ENCODE peak calls at places on chromosomes 3 and 15, in five cellular contexts. U is GM12878, I is K562, R is IMR-90, D is HepG2. F is an unnamed sample.

GRCh38 chr3:187736418-187736871 is 8.8 kb downstream of the BCL6 start:
- DNase-seq in U (no peak), I (no peak), R (peak), D (no peak), F (no peak)

GRCh38 chr3:141237701-141238521 is 6.3 kb downstream of the PXYLP1 start:
- DNase-seq in U (no peak), I (no peak), R (no peak), D (no peak), F (no peak)

GRCh38 chr3:94069242-94069813 is 6.5 kb downstream of the NSUN3 start:
- DNase-seq in U (no peak), I (no peak), R (peak), D (peak), F (no peak)

GRCh38 chr3:36210840-36211655 is 169.3 kb upstream of the STAC start:
- DNase-seq in U (no peak), I (no peak), R (no peak), D (no peak), F (no peak)

GRCh38 chr3:128551872-128552271 is 58.9 kb upstream of the GATA2 start:
- DNase-seq in U (no peak), I (no peak), R (no peak), D (no peak), F (no peak)

GRCh38 chr3:71724584-71725278 is 471 bp downstream of the EIF4E3 start:
- DNase-seq in U (no peak), I (no peak), R (no peak), D (no peak), F (peak)

GRCh38 chr3:128486692-128487537 is 6.1 kb downstream of the GATA2 start:
- DNase-seq in U (no peak), I (peak), R (peak), D (no peak), F (peak)

GRCh38 chr15:52733696-52734255 is 54.6 kb upstream of the ATOSA start:
- DNase-seq in U (no peak), I (no peak), R (no peak), D (no peak), F (no peak)

GRCh38 chr15:52103217-52104207 is 9.1 kb downstream of the BCL2L10 start:
- DNase-seq in U (peak), I (no peak), R (peak), D (peak), F (peak)

GRCh38 chr3:145882416-145882815 is 278.6 kb downstream of the PLOD2 start:
- DNase-seq in U (no peak), I (no peak), R (no peak), D (no peak), F (no peak)

GRCh38 chr3:10438902-10439610 is 66.3 kb downstream of the ATP2B2 start:
- DNase-seq in U (no peak), I (no peak), R (peak), D (no peak), F (no peak)

GRCh38 chr15:89820651-89821611 is 6.3 kb upstream of the ANPEP start:
- DNase-seq in U (no peak), I (no peak), R (peak), D (no peak), F (peak)

GRCh38 chr15:68019814-68020525 is 34.1 kb upstream of the PIAS1 start:
- DNase-seq in U (no peak), I (no peak), R (no peak), D (no peak), F (no peak)

GRCh38 chr15:65466901-65467300 is 44.2 kb upstream of the IGDCC4 start:
- DNase-seq in U (no peak), I (no peak), R (peak), D (no peak), F (no peak)

GRCh38 chr3:63960048-63960711 is 48.0 kb upstream of the SCAANT1 start:
- DNase-seq in U (no peak), I (peak), R (peak), D (no peak), F (peak)

GRCh38 chr3:48656061-48656840 is 6.4 kb downstream of the CELSR3 start:
- DNase-seq in U (no peak), I (no peak), R (peak), D (peak), F (peak)

GRCh38 chr3:188266581-188267274 is 112.8 kb downstream of the LPP start:
- DNase-seq in U (no peak), I (no peak), R (peak), D (no peak), F (no peak)

GRCh38 chr3:126376464-126376863 is 18.2 kb upstream of the CFAP100 start:
- DNase-seq in U (no peak), I (no peak), R (no peak), D (no peak), F (no peak)

GRCh38 chr3:125644036-125645025 is 49.0 kb upstream of the OSBPL11 start:
- DNase-seq in U (no peak), I (no peak), R (peak), D (peak), F (peak)

GRCh38 chr3:197953881-197954280 is 3.9 kb downstream of the RPL35A start:
- DNase-seq in U (no peak), I (no peak), R (peak), D (no peak), F (no peak)

GRCh38 chr3:10331320-10331719 is 10.4 kb upstream of the SEC13 start:
- DNase-seq in U (no peak), I (no peak), R (no peak), D (no peak), F (no peak)

GRCh38 chr3:171704002-171704401 is 106.3 kb downstream of the PLD1 start:
- DNase-seq in U (no peak), I (peak), R (peak), D (peak), F (peak)

GRCh38 chr3:190338717-190339116 is 16.5 kb upstream of the CLDN1 start:
- DNase-seq in U (no peak), I (no peak), R (peak), D (no peak), F (no peak)

GRCh38 chr3:116579843-116580242 is 129.7 kb upstream of the TUSC7 start:
- DNase-seq in U (no peak), I (no peak), R (peak), D (peak), F (peak)

GRCh38 chr15:67543348-67543718 is 830 bp downstream of the MAP2K5 start:
- DNase-seq in U (no peak), I (peak), R (peak), D (no peak), F (peak)

GRCh38 chr3:106276755-106277612 is 408.2 kb upstream of the CBLB start:
- DNase-seq in U (no peak), I (no peak), R (no peak), D (no peak), F (no peak)

GRCh38 chr15:73950479-73951043 is 24.3 kb downstream of the LOXL1 start:
- DNase-seq in U (no peak), I (no peak), R (no peak), D (no peak), F (no peak)

GRCh38 chr15:63043391-63044076 is 987 bp downstream of the TPM1 start:
- DNase-seq in U (no peak), I (no peak), R (no peak), D (no peak), F (no peak)

GRCh38 chr3:47411696-47412452 is 31.1 kb downstream of the PTPN23 start:
- DNase-seq in U (no peak), I (no peak), R (no peak), D (no peak), F (no peak)

GRCh38 chr15:42332331-42332730 is 27.0 kb upstream of the CAPN3 start:
- DNase-seq in U (no peak), I (no peak), R (peak), D (no peak), F (no peak)

GRCh38 chr3:169150343-169150742 is 513.2 kb downstream of the MECOM start:
- DNase-seq in U (no peak), I (no peak), R (peak), D (no peak), F (no peak)

GRCh38 chr3:56042326-56042951 is 425.8 kb downstream of the ERC2 start:
- DNase-seq in U (no peak), I (peak), R (peak), D (peak), F (peak)

GRCh38 chr15:98668566-98669308 is 20.4 kb downstream of the IGF1R start:
- DNase-seq in U (peak), I (no peak), R (peak), D (no peak), F (no peak)

GRCh38 chr3:122572940-122573412 is 4.5 kb upstream of the PARP15 start:
- DNase-seq in U (peak), I (no peak), R (peak), D (peak), F (no peak)

GRCh38 chr15:55546718-55547117 is 38.7 kb upstream of the DNAAF4 start:
- DNase-seq in U (no peak), I (no peak), R (peak), D (no peak), F (no peak)

GRCh38 chr3:171056528-171056927 is 30.0 kb upstream of the SLC2A2 start:
- DNase-seq in U (no peak), I (no peak), R (peak), D (peak), F (peak)

GRCh38 chr3:154314152-154314551 is 10.1 kb downstream of the DHX36 start:
- DNase-seq in U (no peak), I (no peak), R (no peak), D (no peak), F (no peak)

GRCh38 chr15:77647961-77648360 is 15.2 kb upstream of the LINGO1 start:
- DNase-seq in U (no peak), I (no peak), R (no peak), D (no peak), F (no peak)

GRCh38 chr15:77649610-77650009 is 16.9 kb upstream of the LINGO1 start:
- DNase-seq in U (no peak), I (no peak), R (no peak), D (no peak), F (no peak)

GRCh38 chr15:77653832-77654480 is 21.2 kb upstream of the LINGO1 start:
- DNase-seq in U (no peak), I (no peak), R (no peak), D (no peak), F (no peak)

GRCh38 chr15:77649019-77649418 is 16.3 kb upstream of the LINGO1 start:
- DNase-seq in U (no peak), I (no peak), R (no peak), D (no peak), F (no peak)

DNA sequence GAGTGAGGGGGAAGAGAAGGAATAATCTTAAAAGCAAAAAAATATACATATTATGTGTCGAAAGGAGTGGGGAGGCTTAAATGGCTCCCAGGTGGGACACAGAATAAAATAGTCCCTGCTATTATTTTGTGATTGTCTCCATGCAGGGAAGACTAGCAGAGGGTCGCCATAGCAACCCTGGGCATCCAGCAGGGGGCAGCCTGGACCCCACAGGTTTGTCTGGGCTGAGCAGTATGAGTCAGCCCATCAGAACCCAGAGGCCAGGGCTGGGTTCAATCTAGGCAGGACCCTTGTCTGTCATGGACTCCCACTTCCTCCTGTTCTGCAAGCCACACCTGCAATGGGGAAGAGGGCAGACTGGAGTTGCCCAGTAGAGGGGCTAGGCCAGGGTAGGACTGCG is 17.6 kb upstream of the LINGO1 start:
- DNase-seq in U (no peak), I (peak), R (no peak), D (peak), F (peak)
- TF ChIP-seq BHLHE40 in U (no peak), I (no peak), R (no peak), D (no peak), F (no peak)

GRCh38 chr3:98974442-98974841 is 72.9 kb upstream of the DCBLD2 start:
- DNase-seq in U (no peak), I (no peak), R (no peak), D (peak), F (no peak)

GRCh38 chr3:98977520-98977919 is 76.0 kb upstream of the DCBLD2 start:
- DNase-seq in U (peak), I (no peak), R (peak), D (peak), F (no peak)

GRCh38 chr3:98980915-98981596 is 79.6 kb upstream of the DCBLD2 start:
- DNase-seq in U (peak), I (no peak), R (peak), D (no peak), F (no peak)

GRCh38 chr3:98979296-98979695 is 77.8 kb upstream of the DCBLD2 start:
- DNase-seq in U (no peak), I (no peak), R (no peak), D (no peak), F (no peak)

DNA sequence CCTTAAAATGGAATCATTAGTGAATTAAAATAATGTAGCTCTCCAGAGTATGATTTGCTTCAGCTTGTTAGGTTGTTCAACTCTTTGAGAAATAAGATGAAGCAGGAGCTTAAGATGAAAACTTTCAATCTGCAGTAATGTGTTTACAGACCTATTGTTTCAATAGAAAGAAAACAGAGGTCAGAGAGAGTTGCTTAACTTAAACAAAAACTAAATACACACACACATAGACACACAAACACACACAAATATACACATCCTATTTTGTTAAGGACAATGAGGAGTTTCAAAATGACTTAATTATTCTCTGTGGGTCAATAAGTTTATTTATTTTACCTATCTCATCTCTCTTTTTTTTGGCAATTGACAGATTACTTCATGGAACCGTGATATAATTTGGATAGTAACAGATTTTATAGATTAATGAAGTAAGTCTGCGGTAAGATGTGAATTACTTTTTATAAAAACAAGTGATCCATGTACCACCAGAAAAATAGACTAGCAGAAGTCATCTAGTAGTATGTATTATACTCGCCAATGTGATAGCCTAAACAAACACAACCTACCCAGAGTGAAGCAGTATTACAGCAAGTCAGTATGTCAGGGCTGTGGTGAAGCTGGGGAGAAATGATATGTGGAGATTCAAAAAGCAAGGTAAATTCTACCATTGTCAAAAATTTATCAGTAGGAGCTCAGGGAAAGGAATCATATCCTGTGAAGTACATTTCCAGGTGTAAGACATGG is 76.7 kb upstream of the DCBLD2 start:
- DNase-seq in U (no peak), I (no peak), R (no peak), D (no peak), F (no peak)
- H3K4me3 ChIP-seq in U (no peak), I (no peak), R (no peak), D (no peak), F (peak)

GRCh38 chr15:57927091-57927631 is 138.3 kb downstream of the ALDH1A2 start:
- DNase-seq in U (no peak), I (no peak), R (no peak), D (no peak), F (no peak)
- TF ChIP-seq BHLHE40 in U (no peak), I (no peak), R (no peak), D (no peak), F (no peak)

DNA sequence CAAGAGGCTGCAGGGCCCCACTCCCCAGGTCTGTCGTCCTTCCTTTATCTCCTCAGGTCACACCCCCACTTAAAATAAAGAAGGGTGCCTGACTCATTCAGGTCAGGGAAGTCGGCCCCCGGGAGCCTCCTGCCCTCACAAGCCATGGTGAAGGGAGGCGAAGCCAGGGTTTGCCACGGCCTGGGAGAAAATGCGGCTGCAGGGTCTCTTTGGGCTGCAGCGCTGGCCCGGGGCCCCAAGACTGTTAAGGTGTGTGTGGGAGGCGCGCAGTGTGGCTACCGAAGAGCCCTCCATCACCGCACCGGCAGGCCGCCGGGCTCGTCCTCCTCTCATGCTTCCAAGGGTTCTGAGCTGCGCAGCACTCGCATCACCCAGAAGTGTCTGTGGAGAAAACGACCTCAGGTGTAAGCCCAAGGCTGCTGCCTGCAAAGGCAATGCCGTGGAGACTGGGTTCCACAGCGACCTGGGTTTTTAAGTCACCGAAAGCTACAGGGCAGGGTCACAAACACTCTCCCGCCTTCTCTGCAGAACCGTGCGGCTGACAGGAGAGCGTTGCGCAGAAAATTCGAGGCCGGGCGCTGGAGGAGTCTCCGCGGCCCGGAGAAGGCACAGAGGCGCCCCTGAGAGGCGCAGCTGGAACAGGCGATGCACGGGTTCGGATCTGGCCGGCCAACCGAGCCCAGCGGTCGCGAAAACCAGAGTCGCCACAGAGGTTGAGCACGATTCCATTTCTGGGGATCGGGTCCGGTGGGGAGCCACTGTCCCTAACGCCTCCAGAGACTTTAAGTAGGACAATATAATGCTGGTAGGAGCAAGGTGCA is 8.7 kb downstream of the FOXL2 start:
- DNase-seq in U (no peak), I (no peak), R (no peak), D (no peak), F (no peak)
- H3K4me3 ChIP-seq in U (no peak), I (no peak), R (no peak), D (no peak), F (no peak)

DNA sequence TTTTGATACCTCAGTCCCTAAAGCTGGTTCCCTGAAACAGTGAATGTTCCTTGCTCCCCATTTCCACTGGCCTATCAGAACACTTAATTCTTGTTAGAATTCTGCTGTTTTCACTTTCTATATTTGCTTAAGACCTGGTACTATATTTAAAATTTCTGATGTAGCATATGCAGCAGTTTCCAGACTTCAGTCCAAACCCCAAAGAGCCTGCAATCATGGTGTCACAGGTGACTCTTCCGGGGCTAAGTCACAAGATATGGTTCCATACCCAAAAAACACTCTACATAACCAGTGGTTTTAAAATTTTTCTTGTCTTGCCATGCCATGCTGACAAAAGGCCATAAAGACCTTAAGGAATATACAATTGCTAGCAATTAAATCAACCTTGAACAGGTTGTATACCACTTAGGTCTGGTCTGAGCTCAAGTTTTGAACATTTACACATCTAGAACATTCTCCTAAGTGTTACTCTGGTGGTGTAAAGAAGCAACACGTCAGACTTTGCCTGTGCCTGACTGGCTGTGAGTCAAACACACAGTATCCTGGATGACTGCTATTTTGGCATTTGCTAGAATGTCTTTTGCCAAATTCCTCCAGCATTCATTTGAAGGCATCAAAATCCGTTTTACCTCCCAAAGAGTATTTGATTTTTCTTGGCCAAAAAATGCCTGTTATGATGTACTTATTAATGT is 160.0 kb downstream of the FRMD5 start:
- DNase-seq in U (no peak), I (no peak), R (peak), D (no peak), F (no peak)
- TF ChIP-seq BHLHE40 in U (no peak), I (no peak), R (peak), D (no peak), F (no peak)

DNA sequence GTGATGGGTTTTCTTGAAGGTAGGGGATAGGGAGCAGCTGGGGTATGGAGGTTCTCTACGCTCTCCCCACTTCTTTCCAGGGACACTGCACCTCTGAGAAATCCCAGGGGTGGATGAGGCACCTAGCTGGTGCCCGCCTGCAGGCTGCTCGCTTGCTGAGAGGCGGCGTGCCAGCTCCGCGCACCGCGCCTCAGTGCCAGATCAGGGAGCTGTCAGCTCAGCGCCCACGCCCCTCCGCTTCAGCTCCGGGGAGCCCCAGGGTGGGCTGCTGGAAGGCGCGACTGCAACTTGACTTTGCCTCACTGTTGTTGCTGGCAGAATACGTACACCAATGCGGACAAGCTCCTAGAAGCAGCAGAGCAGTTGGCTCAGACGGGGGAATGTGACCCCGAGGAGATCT is 345.7 kb upstream of the UMPS start:
- DNase-seq in U (no peak), I (no peak), R (no peak), D (no peak), F (no peak)
- H3K4me3 ChIP-seq in U (no peak), I (no peak), R (no peak), D (no peak), F (no peak)

DNA sequence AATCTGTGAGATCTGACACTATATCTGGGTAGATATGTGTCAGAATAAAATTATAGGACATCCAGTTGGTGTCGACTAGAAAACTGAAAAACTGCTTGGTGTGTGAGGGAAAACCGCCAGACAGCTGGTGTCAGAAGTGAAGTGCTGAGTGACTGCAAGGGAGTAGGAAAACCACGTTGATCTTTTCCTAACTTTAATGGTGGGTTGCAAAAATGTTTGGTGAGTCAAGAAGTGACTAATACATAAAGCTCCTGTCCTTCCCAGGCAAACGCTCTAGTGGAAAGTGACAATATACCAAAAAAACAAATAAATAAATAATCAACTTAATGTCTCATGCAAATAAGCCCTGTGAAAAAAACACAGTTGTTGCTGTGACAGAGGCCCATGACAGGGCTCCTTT is 7.3 kb upstream of the CD96 start:
- DNase-seq in U (no peak), I (no peak), R (peak), D (no peak), F (no peak)
- TF ChIP-seq BHLHE40 in U (no peak), I (no peak), R (no peak), D (no peak), F (no peak)